ENCODE peak calls at places on chromosome X, in five cellular contexts. A is right lobe of liver, X is foreskin fibroblast, L is heart left ventricle, Y is AG04450. R is an unnamed sample.

GRCh38 chrX:126165721-126166401 is at the start of gene DCAF12L2:
- DNase-seq in A (peak), X (no peak), L (no peak), Y (no peak), R (no peak)

GRCh38 chrX:123860506-123860840 is 620 bp downstream of the XIAP start:
- DNase-seq in A (no peak), X (no peak), L (no peak), Y (no peak), R (no peak)

GRCh38 chrX:74431807-74432206 is 10.5 kb downstream of the SLC16A2 start:
- DNase-seq in A (no peak), X (no peak), L (no peak), Y (no peak), R (no peak)

GRCh38 chrX:17567173-17567572 is 170.1 kb upstream of the SCML1 start:
- DNase-seq in A (no peak), X (no peak), L (no peak), Y (no peak), R (no peak)

GRCh38 chrX:146109362-146109761 is 291.7 kb downstream of the SLITRK2 start:
- DNase-seq in A (no peak), X (no peak), L (no peak), Y (no peak), R (no peak)

GRCh38 chrX:110847334-110847733 is 51.7 kb upstream of the CHRDL1 start:
- DNase-seq in A (no peak), X (peak), L (no peak), Y (peak), R (peak)

GRCh38 chrX:30275498-30275897 is 28.6 kb downstream of the MAGEB1 start:
- DNase-seq in A (no peak), X (peak), L (no peak), Y (no peak), R (no peak)

GRCh38 chrX:109350051-109350450 is 131.8 kb downstream of the GUCY2F start:
- DNase-seq in A (no peak), X (no peak), L (no peak), Y (no peak), R (no peak)

GRCh38 chrX:67564475-67564874 is 20.7 kb downstream of the AR start:
- DNase-seq in A (no peak), X (no peak), L (no peak), Y (no peak), R (no peak)

GRCh38 chrX:37348237-37349130 is 680 bp upstream of the PRRG1 start:
- DNase-seq in A (no peak), X (peak), L (no peak), Y (peak), R (no peak)

GRCh38 chrX:34629572-34629971 is 27.5 kb downstream of the TMEM47 start:
- DNase-seq in A (no peak), X (peak), L (no peak), Y (no peak), R (peak)

GRCh38 chrX:41933546-41933945 is 10.2 kb upstream of the CASK start:
- DNase-seq in A (no peak), X (no peak), L (no peak), Y (no peak), R (no peak)

GRCh38 chrX:78321809-78322208 is 5.6 kb downstream of the CYSLTR1 start:
- DNase-seq in A (no peak), X (no peak), L (peak), Y (no peak), R (no peak)

GRCh38 chrX:24515447-24515846 is 50.4 kb downstream of the PDK3 start:
- DNase-seq in A (no peak), X (no peak), L (no peak), Y (no peak), R (no peak)

GRCh38 chrX:49876750-49877149 is 2.5 kb upstream of the USP27X start:
- DNase-seq in A (no peak), X (no peak), L (no peak), Y (no peak), R (no peak)

GRCh38 chrX:41108007-41108683 is 22.9 kb downstream of the USP9X start:
- DNase-seq in A (no peak), X (no peak), L (no peak), Y (no peak), R (no peak)

GRCh38 chrX:41634284-41634683 is 54.5 kb upstream of the GPR34 start:
- DNase-seq in A (no peak), X (peak), L (no peak), Y (no peak), R (no peak)

GRCh38 chrX:47224896-47225290 is 6.4 kb downstream of the CDK16 start:
- DNase-seq in A (no peak), X (no peak), L (no peak), Y (no peak), R (no peak)

GRCh38 chrX:120677017-120677652 is 47.3 kb upstream of the C1GALT1C1 start:
- DNase-seq in A (no peak), X (no peak), L (no peak), Y (no peak), R (no peak)

DNA sequence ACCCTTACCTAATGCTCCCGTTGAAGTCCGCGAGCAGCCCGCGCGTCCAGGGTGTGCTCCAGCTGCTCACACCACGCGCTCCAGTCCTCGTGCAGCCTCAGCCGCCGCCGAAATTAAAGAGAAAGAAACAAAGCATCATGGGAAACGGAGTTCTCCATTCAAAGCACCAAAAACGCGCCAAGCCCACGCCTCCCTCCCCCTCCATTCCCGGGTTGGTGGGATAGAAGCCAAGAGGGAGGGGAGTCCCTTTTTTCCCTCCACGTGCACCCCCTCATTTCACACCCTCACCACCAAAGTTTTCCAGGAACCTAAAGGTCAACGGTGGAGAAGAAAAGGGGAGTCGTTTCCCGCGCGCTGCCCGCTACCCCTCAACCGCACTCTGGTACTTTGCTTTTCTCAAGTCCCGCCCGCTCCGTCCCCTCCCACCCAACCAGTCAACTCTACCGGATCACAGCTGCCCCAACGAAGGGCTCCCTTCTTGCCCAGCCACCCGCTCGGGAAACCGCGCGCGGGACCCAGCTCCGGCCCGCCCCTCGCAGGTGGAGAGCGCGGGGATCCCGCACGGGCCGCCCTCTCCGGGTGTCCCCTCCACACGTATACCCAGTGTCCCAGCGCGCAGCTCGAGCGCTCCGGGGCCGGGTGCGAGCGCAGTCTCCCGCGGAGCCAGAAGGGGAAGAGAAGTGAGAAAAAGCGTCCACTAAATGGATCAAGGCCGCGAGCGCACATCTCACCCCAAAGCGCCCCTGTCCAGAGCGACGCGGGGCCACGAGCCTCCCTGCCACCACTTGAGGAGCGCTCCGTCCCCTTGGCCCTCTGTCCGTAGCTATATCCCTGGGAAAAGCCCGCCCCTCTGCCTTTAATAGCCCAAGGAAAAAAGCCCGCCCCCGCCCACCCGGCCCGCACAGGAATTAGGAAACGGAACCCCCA is 65.1 kb upstream of the CCDC160 start:
- DNase-seq in A (peak), X (no peak), L (peak), Y (no peak), R (no peak)
- H3K4me3 ChIP-seq in A (peak), X (peak), L (peak), Y (peak), R (peak)

GRCh38 chrX:136170109-136170800 is 22.9 kb downstream of the FHL1 start:
- DNase-seq in A (peak), X (peak), L (peak), Y (no peak), R (no peak)

GRCh38 chrX:136166221-136166855 is 19.0 kb downstream of the FHL1 start:
- DNase-seq in A (no peak), X (peak), L (no peak), Y (no peak), R (peak)

GRCh38 chrX:136163694-136164093 is 16.4 kb downstream of the FHL1 start:
- DNase-seq in A (no peak), X (no peak), L (no peak), Y (no peak), R (no peak)

GRCh38 chrX:136171420-136171819 is 24.1 kb downstream of the FHL1 start:
- DNase-seq in A (no peak), X (no peak), L (no peak), Y (no peak), R (no peak)

DNA sequence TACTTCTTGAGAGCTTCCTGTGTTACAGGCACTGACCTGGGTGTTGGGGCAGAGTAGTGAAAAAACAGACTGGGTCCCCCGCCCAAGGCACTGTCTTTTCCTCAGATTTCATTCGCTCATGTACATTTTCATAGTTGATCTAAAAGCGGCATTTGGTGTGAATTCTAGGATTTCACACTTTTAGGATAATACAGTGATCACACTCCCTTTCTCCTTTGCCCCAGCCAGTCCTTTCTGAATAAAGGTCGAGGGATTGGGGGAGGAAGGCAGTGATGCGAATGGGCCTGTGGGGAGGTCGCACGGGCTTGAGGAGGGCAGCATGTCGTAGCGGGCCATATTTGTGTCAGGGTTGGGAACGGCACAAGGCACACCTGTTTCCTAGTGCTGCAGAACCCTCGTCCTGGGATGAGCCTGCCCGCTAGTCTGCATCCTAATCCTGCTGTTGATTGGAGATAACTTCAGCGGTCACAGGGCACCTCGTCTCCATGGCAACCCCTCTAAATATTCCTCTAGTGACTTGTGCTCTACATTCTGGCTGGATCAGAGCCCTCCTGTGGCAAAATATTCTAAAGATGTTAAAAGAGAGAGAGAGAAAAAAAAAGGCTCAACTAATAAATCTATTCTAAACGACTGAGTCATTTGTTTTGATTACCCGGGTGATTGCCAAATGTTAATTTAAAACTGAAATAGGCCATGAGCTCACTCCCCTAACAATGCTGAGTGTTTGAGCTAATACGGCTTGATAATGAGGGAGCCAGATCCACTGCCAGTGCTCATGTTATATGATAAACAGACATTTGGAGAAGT is 21.8 kb downstream of the FHL1 start:
- DNase-seq in A (peak), X (peak), L (peak), Y (peak), R (peak)
- TF ChIP-seq CTCF in A (no peak), X (no peak), L (no peak), Y (peak), R (no peak)

GRCh38 chrX:7641141-7641540 is 201.8 kb upstream of the VCX start:
- DNase-seq in A (no peak), X (no peak), L (no peak), Y (no peak), R (no peak)
- H3K4me3 ChIP-seq in A (no peak), X (no peak), L (no peak), Y (no peak), R (no peak)

DNA sequence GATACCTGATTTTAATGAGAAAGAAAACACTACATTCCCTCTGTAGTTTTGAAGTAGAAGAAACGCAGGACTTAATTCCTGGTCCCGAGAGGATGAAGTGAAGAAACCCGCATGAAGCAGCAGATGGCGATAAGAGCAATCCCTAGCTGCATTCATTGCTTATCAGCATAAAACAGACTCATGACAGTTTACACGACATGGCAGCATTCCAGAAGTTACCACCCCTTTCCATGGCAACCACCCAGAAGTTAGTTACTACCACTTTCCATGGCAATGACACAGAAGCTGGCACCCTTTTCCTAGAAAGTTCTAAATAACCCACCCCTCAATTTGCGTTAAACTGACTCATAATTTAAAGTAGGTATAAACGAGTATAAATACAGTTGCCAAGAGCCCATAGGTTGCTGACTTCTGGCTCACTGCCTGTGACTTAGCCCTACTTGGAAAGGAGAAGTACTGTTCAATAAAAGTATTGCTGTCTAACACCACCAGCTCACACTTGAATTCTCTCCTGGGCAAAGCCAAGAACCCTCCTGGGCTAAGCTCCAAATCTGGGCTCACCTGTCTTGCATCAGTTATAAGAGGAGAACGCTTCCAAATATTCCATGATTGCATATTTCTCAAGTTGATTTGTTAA is 5.5 kb upstream of the XAGE2 start:
- DNase-seq in A (no peak), X (no peak), L (no peak), Y (no peak), R (no peak)
- TF ChIP-seq CTCF in A (no peak), X (no peak), L (no peak), Y (peak), R (peak)

DNA sequence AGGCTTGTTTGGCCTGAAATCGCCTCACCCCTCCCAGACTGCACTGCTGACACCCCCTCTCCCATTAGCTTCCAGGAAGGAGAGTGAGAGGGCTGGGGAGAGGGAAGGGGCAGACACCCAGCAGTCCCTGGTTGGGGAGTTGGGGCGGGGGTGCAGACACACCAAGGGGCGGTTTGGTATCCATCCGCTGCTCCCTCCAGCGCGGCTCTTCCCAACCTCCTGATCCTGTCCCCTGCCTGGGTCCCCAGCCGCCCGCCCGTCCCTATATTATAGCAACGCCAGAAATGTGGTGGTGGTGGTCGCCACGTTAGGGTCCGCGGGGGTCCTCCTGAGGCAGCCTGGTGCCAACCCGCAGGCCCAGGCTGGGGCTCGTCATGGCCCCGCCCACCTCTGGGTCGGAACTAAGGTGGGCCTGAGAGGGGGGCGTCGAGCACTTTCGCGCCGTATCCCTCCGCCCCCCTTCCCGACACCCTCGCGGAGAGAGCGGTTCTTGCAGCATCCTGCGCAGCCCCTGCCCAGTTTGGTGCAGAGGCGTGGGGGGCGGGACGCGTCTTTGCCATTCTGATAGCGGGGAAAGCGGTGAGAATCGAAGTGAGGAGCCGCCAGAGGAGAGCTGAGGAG is 25.1 kb downstream of the GPRASP3 start:
- DNase-seq in A (peak), X (no peak), L (peak), Y (no peak), R (no peak)
- H3K4me3 ChIP-seq in A (peak), X (peak), L (peak), Y (peak), R (peak)

GRCh38 chrX:20312018-20312417 is 45.3 kb upstream of the RPS6KA3 start:
- DNase-seq in A (no peak), X (no peak), L (no peak), Y (no peak), R (no peak)
- TF ChIP-seq CTCF in A (no peak), X (no peak), L (no peak), Y (no peak), R (no peak)

GRCh38 chrX:23332101-23332887 is 2.4 kb upstream of the PTCHD1 start:
- DNase-seq in A (peak), X (no peak), L (no peak), Y (no peak), R (no peak)

GRCh38 chrX:23333842-23334535 is 660 bp upstream of the PTCHD1 start:
- DNase-seq in A (no peak), X (no peak), L (no peak), Y (no peak), R (no peak)

GRCh38 chrX:23334536-23334870 is at the start of gene PTCHD1:
- DNase-seq in A (no peak), X (no peak), L (no peak), Y (no peak), R (no peak)

GRCh38 chrX:23332888-23333821 is 1.5 kb upstream of the PTCHD1 start:
- DNase-seq in A (no peak), X (no peak), L (no peak), Y (no peak), R (no peak)

DNA sequence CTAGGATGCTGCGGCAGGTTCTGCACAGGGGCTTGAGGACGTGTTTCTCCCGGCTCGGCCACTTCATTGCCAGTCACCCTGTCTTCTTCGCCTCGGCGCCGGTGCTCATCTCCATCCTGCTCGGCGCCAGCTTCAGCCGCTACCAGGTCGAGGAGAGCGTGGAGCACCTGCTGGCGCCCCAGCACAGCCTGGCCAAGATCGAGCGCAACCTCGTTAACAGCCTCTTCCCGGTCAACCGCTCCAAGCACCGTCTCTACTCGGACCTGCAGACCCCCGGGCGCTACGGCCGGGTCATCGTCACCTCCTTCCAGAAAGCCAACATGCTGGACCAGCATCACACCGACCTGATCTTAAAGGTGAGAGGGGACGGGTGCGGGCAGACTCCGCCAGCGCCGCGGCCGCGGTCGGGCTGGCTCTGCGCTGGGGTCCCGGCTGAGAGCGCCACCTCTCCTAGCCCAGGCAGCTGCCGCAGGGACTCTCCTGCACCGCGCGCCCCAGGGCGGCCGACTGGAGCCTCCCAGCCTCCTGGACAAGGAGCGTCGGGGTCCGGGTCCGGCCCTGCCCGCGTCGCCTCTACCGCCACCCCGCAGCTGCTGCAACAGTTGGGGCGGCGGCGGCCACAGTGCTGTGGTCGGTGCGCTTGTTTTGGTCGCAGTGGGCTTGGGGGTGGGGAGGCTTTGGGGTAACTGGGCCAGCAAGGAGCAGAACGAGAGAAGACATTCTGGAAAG is 386 bp downstream of the PTCHD1 start:
- DNase-seq in A (no peak), X (no peak), L (no peak), Y (no peak), R (no peak)
- H3K4me3 ChIP-seq in A (no peak), X (no peak), L (peak), Y (no peak), R (no peak)